ENCODE peak calls at places on chromosome 19, in six cellular contexts. One of them, this sample, is unnamed.

GRCh38 chr19:36418287-36419001 is at the start of gene ZFP82:
- DNase-seq in lower lobe of right lung: peak; percentile 83
- DNase-seq in fibroblast of lung: peak; percentile 81
- DNase-seq in endodermal cell: peak; percentile 95
- DNase-seq in left ventricle myocardium inferior: peak; percentile 88
- DNase-seq in K562: peak; percentile 71
- DNase-seq in this sample: peak; percentile 87

GRCh38 chr19:28523619-28524018 is 689.3 kb downstream of the UQCRFS1 start:
- DNase-seq in lower lobe of right lung: no peak
- DNase-seq in fibroblast of lung: no peak
- DNase-seq in endodermal cell: no peak
- DNase-seq in left ventricle myocardium inferior: no peak
- DNase-seq in K562: no peak
- DNase-seq in this sample: no peak

GRCh38 chr19:16628984-16629691 is 1.1 kb upstream of the MED26 start:
- DNase-seq in lower lobe of right lung: no peak
- DNase-seq in fibroblast of lung: peak; percentile 23
- DNase-seq in endodermal cell: no peak
- DNase-seq in left ventricle myocardium inferior: peak; percentile 37
- DNase-seq in K562: no peak
- DNase-seq in this sample: no peak

GRCh38 chr19:47663435-47663910 is 49.7 kb upstream of the EHD2 start:
- DNase-seq in lower lobe of right lung: no peak
- DNase-seq in fibroblast of lung: peak; percentile 98
- DNase-seq in endodermal cell: no peak
- DNase-seq in left ventricle myocardium inferior: no peak
- DNase-seq in K562: no peak
- DNase-seq in this sample: no peak

GRCh38 chr19:57633832-57634131 is 814 bp downstream of the ZNF211 start:
- DNase-seq in lower lobe of right lung: no peak
- DNase-seq in fibroblast of lung: no peak
- DNase-seq in endodermal cell: no peak
- DNase-seq in left ventricle myocardium inferior: no peak
- DNase-seq in K562: no peak
- DNase-seq in this sample: no peak

GRCh38 chr19:10010247-10010691 is at the start of gene COL5A3:
- DNase-seq in lower lobe of right lung: peak; percentile 51
- DNase-seq in fibroblast of lung: no peak
- DNase-seq in endodermal cell: peak; percentile 69
- DNase-seq in left ventricle myocardium inferior: peak; percentile 76
- DNase-seq in K562: peak; percentile 42
- DNase-seq in this sample: no peak

GRCh38 chr19:49558591-49558990 is 21.8 kb downstream of the NOSIP start:
- DNase-seq in lower lobe of right lung: no peak
- DNase-seq in fibroblast of lung: no peak
- DNase-seq in endodermal cell: no peak
- DNase-seq in left ventricle myocardium inferior: no peak
- DNase-seq in K562: no peak
- DNase-seq in this sample: no peak

GRCh38 chr19:5075603-5076002 is 106.7 kb downstream of the KDM4B start:
- DNase-seq in lower lobe of right lung: no peak
- DNase-seq in fibroblast of lung: no peak
- DNase-seq in endodermal cell: no peak
- DNase-seq in left ventricle myocardium inferior: no peak
- DNase-seq in K562: no peak
- DNase-seq in this sample: no peak

GRCh38 chr19:18428837-18429674 is 8.9 kb downstream of the ISYNA1 start:
- DNase-seq in lower lobe of right lung: peak; percentile 86
- DNase-seq in fibroblast of lung: peak; percentile 79
- DNase-seq in endodermal cell: peak; percentile 97
- DNase-seq in left ventricle myocardium inferior: peak; percentile 72
- DNase-seq in K562: peak; percentile 84
- DNase-seq in this sample: peak; percentile 97

GRCh38 chr19:33300016-33300981 is 2.0 kb downstream of the CEBPA start:
- DNase-seq in lower lobe of right lung: no peak
- DNase-seq in fibroblast of lung: no peak
- DNase-seq in endodermal cell: no peak
- DNase-seq in left ventricle myocardium inferior: no peak
- DNase-seq in K562: no peak
- DNase-seq in this sample: no peak

GRCh38 chr19:4365341-4365740 is 22.0 kb downstream of the MPND start:
- DNase-seq in lower lobe of right lung: peak; percentile 49
- DNase-seq in fibroblast of lung: no peak
- DNase-seq in endodermal cell: peak; percentile 55
- DNase-seq in left ventricle myocardium inferior: no peak
- DNase-seq in K562: no peak
- DNase-seq in this sample: no peak

GRCh38 chr19:32224371-32225244 is 120.8 kb upstream of the ZNF507 start:
- DNase-seq in lower lobe of right lung: peak; percentile 74
- DNase-seq in fibroblast of lung: peak; percentile 7
- DNase-seq in endodermal cell: peak; percentile 86
- DNase-seq in left ventricle myocardium inferior: peak; percentile 59
- DNase-seq in K562: peak; percentile 88
- DNase-seq in this sample: peak; percentile 47

GRCh38 chr19:32497386-32497785 is 83.6 kb upstream of the PDCD5 start:
- DNase-seq in lower lobe of right lung: no peak
- DNase-seq in fibroblast of lung: no peak
- DNase-seq in endodermal cell: no peak
- DNase-seq in left ventricle myocardium inferior: no peak
- DNase-seq in K562: no peak
- DNase-seq in this sample: no peak

GRCh38 chr19:39359026-39359425 is 16.8 kb downstream of the SAMD4B start:
- DNase-seq in lower lobe of right lung: no peak
- DNase-seq in fibroblast of lung: no peak
- DNase-seq in endodermal cell: no peak
- DNase-seq in left ventricle myocardium inferior: no peak
- DNase-seq in K562: no peak
- DNase-seq in this sample: no peak

GRCh38 chr19:41745761-41746160 is 9.6 kb upstream of the CEACAM6 start:
- DNase-seq in lower lobe of right lung: no peak
- DNase-seq in fibroblast of lung: no peak
- DNase-seq in endodermal cell: no peak
- DNase-seq in left ventricle myocardium inferior: no peak
- DNase-seq in K562: no peak
- DNase-seq in this sample: no peak
- H3K27me3 ChIP-seq in lower lobe of right lung: peaks cover 8% of the 10 kb centered on the region
- H3K27me3 ChIP-seq in fibroblast of lung: peaks cover 6% of the 10 kb centered on the region
- H3K27me3 ChIP-seq in endodermal cell: peaks cover 36% of the 10 kb centered on the region
- H3K27me3 ChIP-seq in left ventricle myocardium inferior: peaks cover 79% of the 10 kb centered on the region
- H3K27me3 ChIP-seq in K562: peaks cover 7% of the 10 kb centered on the region
- H3K27me3 ChIP-seq in this sample: peaks cover 51% of the 10 kb centered on the region

GRCh38 chr19:35140898-35141626 is 2.0 kb upstream of the FXYD7 start:
- DNase-seq in lower lobe of right lung: peak; percentile 96
- DNase-seq in fibroblast of lung: peak; percentile 77
- DNase-seq in endodermal cell: peak; percentile 100
- DNase-seq in left ventricle myocardium inferior: peak; percentile 92
- DNase-seq in K562: peak; percentile 99
- DNase-seq in this sample: peak; percentile 96

GRCh38 chr19:35143231-35143715 is at the start of gene FXYD7:
- DNase-seq in lower lobe of right lung: no peak
- DNase-seq in fibroblast of lung: no peak
- DNase-seq in endodermal cell: peak; percentile 75
- DNase-seq in left ventricle myocardium inferior: no peak
- DNase-seq in K562: no peak
- DNase-seq in this sample: peak; percentile 32

GRCh38 chr19:35140207-35140897 is 1.7 kb downstream of the FXYD1 start:
- DNase-seq in lower lobe of right lung: no peak
- DNase-seq in fibroblast of lung: no peak
- DNase-seq in endodermal cell: no peak
- DNase-seq in left ventricle myocardium inferior: no peak
- DNase-seq in K562: no peak
- DNase-seq in this sample: peak; percentile 8

GRCh38 chr19:35142531-35143230 is 374 bp upstream of the FXYD7 start:
- DNase-seq in lower lobe of right lung: no peak
- DNase-seq in fibroblast of lung: no peak
- DNase-seq in endodermal cell: peak; percentile 94
- DNase-seq in left ventricle myocardium inferior: peak; percentile 40
- DNase-seq in K562: peak; percentile 89
- DNase-seq in this sample: peak; percentile 74

GRCh38 chr19:35141627-35142401 is 1.2 kb upstream of the FXYD7 start:
- DNase-seq in lower lobe of right lung: no peak
- DNase-seq in fibroblast of lung: peak; percentile 22
- DNase-seq in endodermal cell: peak; percentile 65
- DNase-seq in left ventricle myocardium inferior: no peak
- DNase-seq in K562: no peak
- DNase-seq in this sample: peak; percentile 38
- H3K27me3 ChIP-seq in lower lobe of right lung: peaks cover 18% of the 10 kb centered on the region
- H3K27me3 ChIP-seq in fibroblast of lung: no peaks in the 10 kb centered on the region
- H3K27me3 ChIP-seq in endodermal cell: peaks cover 53% of the 10 kb centered on the region
- H3K27me3 ChIP-seq in left ventricle myocardium inferior: peaks cover 32% of the 10 kb centered on the region
- H3K27me3 ChIP-seq in K562: no peaks in the 10 kb centered on the region
- H3K27me3 ChIP-seq in this sample: peaks cover 12% of the 10 kb centered on the region

GRCh38 chr19:50820086-50820485 is 3.5 kb downstream of the KLK1 start:
- DNase-seq in lower lobe of right lung: no peak
- DNase-seq in fibroblast of lung: no peak
- DNase-seq in endodermal cell: peak; percentile 60
- DNase-seq in left ventricle myocardium inferior: no peak
- DNase-seq in K562: no peak
- DNase-seq in this sample: no peak
- H3K27me3 ChIP-seq in lower lobe of right lung: peaks cover 75% of the 10 kb centered on the region
- H3K27me3 ChIP-seq in fibroblast of lung: peaks cover 16% of the 10 kb centered on the region
- H3K27me3 ChIP-seq in endodermal cell: peaks cover 58% of the 10 kb centered on the region
- H3K27me3 ChIP-seq in left ventricle myocardium inferior: peaks cover 100% of the 10 kb centered on the region
- H3K27me3 ChIP-seq in K562: no peaks in the 10 kb centered on the region
- H3K27me3 ChIP-seq in this sample: peaks cover 6% of the 10 kb centered on the region

GRCh38 chr19:30314805-30315155 is 57.4 kb upstream of the ZNF536 start:
- DNase-seq in lower lobe of right lung: no peak
- DNase-seq in fibroblast of lung: no peak
- DNase-seq in endodermal cell: no peak
- DNase-seq in left ventricle myocardium inferior: no peak
- DNase-seq in K562: no peak
- DNase-seq in this sample: no peak
- H3K27me3 ChIP-seq in lower lobe of right lung: no peaks in the 10 kb centered on the region
- H3K27me3 ChIP-seq in fibroblast of lung: no peaks in the 10 kb centered on the region
- H3K27me3 ChIP-seq in endodermal cell: no peaks in the 10 kb centered on the region
- H3K27me3 ChIP-seq in left ventricle myocardium inferior: peaks cover 39% of the 10 kb centered on the region
- H3K27me3 ChIP-seq in K562: no peaks in the 10 kb centered on the region
- H3K27me3 ChIP-seq in this sample: no peaks in the 10 kb centered on the region